ENCODE peak calls at places on chromosomes 1 and 21, in five cellular contexts. D is stimulated activated CD8-positive, alpha-beta memory T cell treated with anti-CD3 and anti-CD28 coated beads, Interleukin-7, amount 100 ng/mL, for 1 hour; E is activated CD8-positive, alpha-beta memory T cell treated with anti-CD3 and anti-CD28 coated beads for 1 hour; W is HuH-7.5; Y is fibroblast of the conjunctiva. B is an unnamed sample.
A peak's percentile ranks its signal among the peaks of the same experiment; 100 is the strongest.

GRCh38 chr1:92975551-92976232 is 14.4 kb upstream of the DIPK1A start:
- DNase-seq in D (no peak), Y (no peak), W (no peak), E (no peak), B (no peak)

GRCh38 chr1:232952514-232953175 is 2.2 kb downstream of the NTPCR start:
- DNase-seq in E (no peak), Y (no peak), W (peak; percentile 75), D (no peak), B (no peak)

GRCh38 chr1:2635271-2636010 is 2.6 kb upstream of the MMEL1 start:
- DNase-seq in W (no peak), Y (no peak), D (no peak), E (no peak), B (no peak)

GRCh38 chr1:206691604-206692003 is 6.9 kb downstream of the MAPKAPK2 start:
- DNase-seq in D (no peak), E (no peak), Y (no peak), W (peak; percentile 33), B (no peak)

GRCh38 chr21:33027401-33028185 is 1.9 kb downstream of the OLIG2 start:
- DNase-seq in E (no peak), W (no peak), D (no peak), Y (no peak), B (no peak)

GRCh38 chr1:103275725-103276124 is 167.4 kb upstream of the COL11A1 start:
- DNase-seq in W (no peak), E (no peak), Y (no peak), D (no peak), B (no peak)

GRCh38 chr1:220803401-220804201 is 16.9 kb downstream of the MTARC1 start:
- DNase-seq in E (no peak), W (no peak), Y (no peak), D (no peak), B (no peak)

GRCh38 chr1:201131398-201131797 is 4.4 kb upstream of the ASCL5 start:
- DNase-seq in W (no peak), Y (no peak), E (no peak), D (no peak), B (no peak)

GRCh38 chr1:60825593-60825992 is 256.8 kb upstream of the NFIA start:
- DNase-seq in E (no peak), Y (no peak), D (no peak), W (no peak), B (no peak)

GRCh38 chr1:184387871-184388670 is 1.2 kb downstream of the C1orf21 start:
- DNase-seq in D (no peak), Y (peak; percentile 50), W (no peak), E (no peak), B (no peak)

GRCh38 chr1:22976461-22977243 is 4.0 kb upstream of the LACTBL1 start:
- DNase-seq in Y (peak; percentile 81), E (peak; percentile 3), W (peak; percentile 43), D (peak; percentile 9), B (peak; percentile 42)

GRCh38 chr1:115164940-115165718 is 75.8 kb upstream of the TSPAN2 start:
- DNase-seq in E (no peak), Y (no peak), W (no peak), D (no peak), B (no peak)

GRCh38 chr1:113930499-113931161 is 1.5 kb downstream of the HIPK1 start:
- DNase-seq in W (peak; percentile 31), E (peak; percentile 66), D (peak; percentile 42), Y (peak; percentile 62), B (no peak)

GRCh38 chr1:25569599-25570458 is 26.4 kb downstream of the LDLRAP1 start:
- DNase-seq in Y (no peak), E (no peak), W (no peak), D (no peak), B (no peak)

GRCh38 chr1:45009956-45010854 is 919 bp downstream of the HECTD3 start:
- DNase-seq in Y (no peak), E (no peak), W (peak; percentile 35), D (no peak), B (no peak)

GRCh38 chr21:38037416-38037815 is 121.2 kb upstream of the KCNJ6 start:
- DNase-seq in Y (no peak), D (no peak), W (no peak), E (no peak), B (no peak)

GRCh38 chr21:44313451-44313850 is 13.6 kb downstream of the PFKL start:
- DNase-seq in D (no peak), E (no peak), W (no peak), Y (no peak), B (no peak)

GRCh38 chr1:243642936-243643335 is 207.1 kb downstream of the AKT3 start:
- DNase-seq in D (no peak), Y (no peak), W (no peak), E (no peak), B (no peak)

GRCh38 chr1:33169290-33170055 is 12.4 kb downstream of the TRIM62 start:
- DNase-seq in W (no peak), Y (no peak), D (no peak), E (no peak), B (no peak)

GRCh38 chr1:17553970-17554369 is 14.5 kb downstream of the ARHGEF10L start:
- DNase-seq in D (no peak), E (no peak), Y (no peak), W (no peak), B (no peak)

GRCh38 chr21:46555678-46556077 is 49.2 kb downstream of the S100B start:
- DNase-seq in W (no peak), Y (no peak), E (no peak), D (no peak), B (no peak)

GRCh38 chr1:50023292-50024159 is at the start of gene AGBL4:
- DNase-seq in W (no peak), D (no peak), E (no peak), Y (no peak), B (no peak)

GRCh38 chr1:32754282-32755097 is 51.9 kb upstream of the SYNC start:
- DNase-seq in E (peak; percentile 8), D (no peak), W (no peak), Y (no peak), B (no peak)

GRCh38 chr1:154886281-154887036 is 16.4 kb upstream of the KCNN3 start:
- DNase-seq in W (no peak), D (no peak), E (no peak), Y (no peak), B (no peak)

GRCh38 chr1:231630558-231631205 is 4.1 kb downstream of the DISC1 start:
- DNase-seq in W (no peak), E (no peak), D (no peak), Y (no peak), B (peak; percentile 71)

GRCh38 chr1:230424440-230425251 is 1.5 kb downstream of the PGBD5 start:
- DNase-seq in D (no peak), E (no peak), Y (no peak), W (no peak), B (no peak)

GRCh38 chr1:39917825-39918224 is 16.1 kb upstream of the MYCL start:
- DNase-seq in Y (no peak), E (no peak), W (no peak), D (no peak), B (no peak)

GRCh38 chr1:121443131-121443530 is 258.4 kb downstream of the SRGAP2C start:
- DNase-seq in W (no peak), E (no peak), D (no peak), Y (no peak), B (peak; percentile 6)

GRCh38 chr21:36166705-36167104 is 10.1 kb downstream of the DOP1B start:
- DNase-seq in Y (no peak), E (no peak), D (no peak), W (no peak), B (no peak)

GRCh38 chr1:229170274-229170673 is 100.6 kb upstream of the RAB4A start:
- DNase-seq in E (no peak), W (no peak), D (no peak), Y (no peak), B (no peak)

GRCh38 chr1:209403921-209404320 is 179.6 kb upstream of the CAMK1G start:
- DNase-seq in Y (no peak), W (no peak), D (no peak), E (no peak), B (no peak)

GRCh38 chr1:2929335-2929734 is 91.9 kb upstream of the ACTRT2 start:
- DNase-seq in E (no peak), D (no peak), Y (no peak), W (no peak), B (no peak)

GRCh38 chr1:180889325-180889724 is 23.4 kb upstream of the KIAA1614 start:
- DNase-seq in W (no peak), E (no peak), Y (no peak), D (no peak), B (no peak)

GRCh38 chr1:227333423-227333822 is 15.1 kb upstream of the CDC42BPA start:
- DNase-seq in E (no peak), W (no peak), Y (no peak), D (no peak), B (no peak)

GRCh38 chr21:34509151-34509550 is 2.9 kb downstream of the KCNE1 start:
- DNase-seq in E (no peak), D (no peak), Y (no peak), W (no peak), B (no peak)

GRCh38 chr1:91783423-91784162 is 102.4 kb downstream of the TGFBR3 start:
- DNase-seq in Y (peak; percentile 66), W (no peak), D (no peak), E (no peak), B (no peak)

B was measured in SK-N-MC.